ENCODE peak calls at places on chromosomes 5 and 9, in nine cellular contexts. M is ascending aorta, P is cardiac muscle cell, I is OCI-LY7, Z is A673, G is ovary, N is PC-3, W is mammary epithelial cell, C is neural progenitor cell. R is an unnamed sample.

GRCh38 chr9:124574944-124575343 is 67.7 kb upstream of the NR5A1 start:
- DNase-seq in M (no peak), P (no peak), I (no peak), Z (peak; percentile 28), G (no peak), N (peak; percentile 80), W (peak; percentile 93), C (no peak), R (no peak)

GRCh38 chr9:90044710-90045151 is 439.9 kb downstream of the GADD45G start:
- DNase-seq in M (no peak), P (no peak), I (no peak), Z (peak; percentile 44), G (no peak), N (peak; percentile 79), W (peak; percentile 21), C (no peak), R (no peak)

GRCh38 chr9:137314561-137315560 is 12.8 kb upstream of the NRARP start:
- DNase-seq in M (no peak), P (no peak), I (no peak), Z (no peak), G (peak; percentile 16), N (no peak), W (no peak), C (peak; percentile 50), R (peak; percentile 48)

GRCh38 chr5:673837-674629 is 19.1 kb downstream of the TPPP start:
- DNase-seq in M (no peak), P (no peak), I (no peak), Z (no peak), G (no peak), N (no peak), W (peak; percentile 10), C (no peak), R (no peak)

GRCh38 chr9:110894731-110895130 is 143.5 kb downstream of the LPAR1 start:
- DNase-seq in M (no peak), P (no peak), I (no peak), Z (no peak), G (peak; percentile 31), N (no peak), W (no peak), C (no peak), R (no peak)

GRCh38 chr5:136012041-136012804 is 16.6 kb upstream of the TGFBI start:
- DNase-seq in M (no peak), P (no peak), I (no peak), Z (peak; percentile 69), G (no peak), N (peak; percentile 53), W (no peak), C (no peak), R (no peak)

GRCh38 chr5:10902145-10902544 is 141.1 kb upstream of the DAP start:
- DNase-seq in M (no peak), P (no peak), I (no peak), Z (no peak), G (no peak), N (peak; percentile 73), W (no peak), C (no peak), R (no peak)

GRCh38 chr9:33106827-33107621 is 30.6 kb upstream of the SMU1 start:
- DNase-seq in M (no peak), P (no peak), I (no peak), Z (no peak), G (no peak), N (peak; percentile 53), W (peak; percentile 71), C (no peak), R (no peak)

GRCh38 chr9:92721548-92721947 is 43.1 kb downstream of the BICD2 start:
- DNase-seq in M (no peak), P (no peak), I (no peak), Z (no peak), G (no peak), N (no peak), W (no peak), C (no peak), R (no peak)

GRCh38 chr9:128416432-128417019 is 4.1 kb upstream of the CERCAM start:
- DNase-seq in M (no peak), P (no peak), I (peak; percentile 44), Z (peak; percentile 54), G (no peak), N (no peak), W (no peak), C (no peak), R (no peak)

DNA sequence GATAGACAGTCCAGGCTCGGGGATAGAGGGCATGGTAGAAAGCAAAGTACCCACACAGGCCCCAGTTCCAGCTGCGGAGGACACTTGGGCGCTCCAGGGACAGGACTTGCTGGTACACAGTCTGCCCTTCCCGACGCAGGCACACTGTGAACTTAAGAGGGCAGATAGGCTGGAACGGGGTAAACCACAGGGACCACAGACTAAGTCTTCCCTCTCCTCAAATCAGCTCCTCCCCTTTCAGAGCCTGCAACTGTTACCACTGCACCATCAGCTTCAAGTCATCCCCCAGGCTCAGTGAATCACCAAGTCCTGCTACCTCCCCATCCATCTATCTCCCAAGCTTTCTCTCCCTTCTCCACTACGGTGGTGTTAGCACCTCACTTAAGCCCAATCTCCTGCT is 7.3 kb downstream of the GBA2 start:
- DNase-seq in M (no peak), P (no peak), I (no peak), Z (no peak), G (no peak), N (no peak), W (no peak), C (no peak), R (no peak)
- H3K36me3 ChIP-seq in M (peaks cover 71% of the 10 kb centered on the region), P (peaks cover 74% of the 10 kb centered on the region), I (peaks cover 82% of the 10 kb centered on the region), Z (peaks cover 68% of the 10 kb centered on the region), G (no peaks in the 10 kb centered on the region), N (peaks cover 55% of the 10 kb centered on the region), W (peaks cover 52% of the 10 kb centered on the region), C (no peaks in the 10 kb centered on the region), R (peaks cover 25% of the 10 kb centered on the region)

DNA sequence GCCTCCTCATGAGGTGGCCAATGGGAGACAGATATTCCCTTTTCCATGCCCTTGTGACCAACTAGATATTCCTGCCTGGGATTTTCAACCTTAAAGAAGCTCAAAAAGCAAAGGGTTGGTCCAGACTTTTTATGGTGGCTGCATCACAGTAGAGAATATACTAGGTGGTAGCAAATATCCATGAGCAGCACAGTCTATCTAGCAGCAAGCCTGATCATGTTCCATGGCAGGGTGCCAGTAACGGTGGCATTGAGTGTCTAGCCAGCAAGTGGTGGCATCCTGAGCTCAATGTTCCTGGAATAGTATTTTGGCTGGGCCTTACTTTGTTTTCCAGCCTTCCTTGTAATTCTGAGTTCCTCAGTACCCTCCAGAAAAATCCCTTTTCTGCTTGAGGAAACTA is 25.8 kb downstream of the CDC25C start:
- DNase-seq in M (no peak), P (no peak), I (no peak), Z (peak; percentile 30), G (no peak), N (no peak), W (peak; percentile 57), C (no peak), R (no peak)
- TF ChIP-seq CTCF in M (no peak), P (no peak), I (no peak), Z (no peak), G (no peak), N (no peak), W (no peak), C (no peak), R (no peak)

GRCh38 chr9:35516481-35516880 is 26.6 kb downstream of the RUSC2 start:
- DNase-seq in M (no peak), P (no peak), I (no peak), Z (no peak), G (no peak), N (peak; percentile 81), W (peak; percentile 42), C (peak; percentile 18), R (no peak)

GRCh38 chr9:35518212-35518917 is 28.5 kb downstream of the RUSC2 start:
- DNase-seq in M (no peak), P (peak; percentile 65), I (no peak), Z (no peak), G (no peak), N (peak; percentile 95), W (peak; percentile 86), C (peak; percentile 83), R (no peak)

GRCh38 chr9:35517136-35517535 is 27.2 kb downstream of the RUSC2 start:
- DNase-seq in M (no peak), P (no peak), I (no peak), Z (no peak), G (no peak), N (no peak), W (peak; percentile 50), C (peak; percentile 20), R (no peak)

GRCh38 chr9:35518981-35519679 is 29.2 kb downstream of the RUSC2 start:
- DNase-seq in M (no peak), P (no peak), I (no peak), Z (no peak), G (no peak), N (peak; percentile 70), W (peak; percentile 28), C (no peak), R (no peak)

GRCh38 chr9:35517552-35518211 is 27.8 kb downstream of the RUSC2 start:
- DNase-seq in M (no peak), P (no peak), I (no peak), Z (no peak), G (no peak), N (no peak), W (no peak), C (no peak), R (no peak)
- H3K4me1 ChIP-seq in M (peaks cover 30% of the 10 kb centered on the region), P (peaks cover 56% of the 10 kb centered on the region), I (no peaks in the 10 kb centered on the region), Z (peaks cover 14% of the 10 kb centered on the region), G (peaks cover 17% of the 10 kb centered on the region), N (peaks cover 66% of the 10 kb centered on the region), W (peaks cover 74% of the 10 kb centered on the region), C (peaks cover 35% of the 10 kb centered on the region), R (no peaks in the 10 kb centered on the region)

GRCh38 chr5:72224946-72225427 is 95.1 kb downstream of the MRPS27 start:
- DNase-seq in M (no peak), P (no peak), I (no peak), Z (no peak), G (no peak), N (no peak), W (no peak), C (no peak), R (no peak)
- H3K36me3 ChIP-seq in M (peaks cover 17% of the 10 kb centered on the region), P (peaks cover 6% of the 10 kb centered on the region), I (peaks cover 99% of the 10 kb centered on the region), Z (peaks cover 51% of the 10 kb centered on the region), G (no peaks in the 10 kb centered on the region), N (peaks cover 19% of the 10 kb centered on the region), W (peaks cover 28% of the 10 kb centered on the region), C (peaks cover 8% of the 10 kb centered on the region), R (no peaks in the 10 kb centered on the region)

GRCh38 chr9:114592356-114592755 is 4.8 kb downstream of the ATP6V1G1 start:
- DNase-seq in M (no peak), P (no peak), I (peak; percentile 70), Z (no peak), G (peak; percentile 23), N (peak; percentile 2), W (peak; percentile 90), C (no peak), R (no peak)
- TF ChIP-seq CTCF in M (no peak), P (peak; percentile 25), I (peak; percentile 72), Z (no peak), G (no peak), N (peak; percentile 35), W (peak; percentile 45), C (no peak), R (no peak)

GRCh38 chr5:14405706-14406553 is 175.7 kb upstream of the OTULINL start:
- DNase-seq in M (no peak), P (no peak), I (no peak), Z (no peak), G (no peak), N (peak; percentile 84), W (no peak), C (no peak), R (no peak)
- H3K4me1 ChIP-seq in M (no peaks in the 10 kb centered on the region), P (no peaks in the 10 kb centered on the region), I (no peaks in the 10 kb centered on the region), Z (no peaks in the 10 kb centered on the region), G (peaks cover 18% of the 10 kb centered on the region), N (peaks cover 37% of the 10 kb centered on the region), W (peaks cover 23% of the 10 kb centered on the region), C (no peaks in the 10 kb centered on the region), R (no peaks in the 10 kb centered on the region)

GRCh38 chr9:132739705-132740310 is 69.5 kb downstream of the GTF3C4 start:
- DNase-seq in M (no peak), P (no peak), I (no peak), Z (no peak), G (no peak), N (no peak), W (no peak), C (no peak), R (peak; percentile 70)
- H3K36me3 ChIP-seq in M (no peaks in the 10 kb centered on the region), P (no peaks in the 10 kb centered on the region), I (no peaks in the 10 kb centered on the region), Z (no peaks in the 10 kb centered on the region), G (no peaks in the 10 kb centered on the region), N (no peaks in the 10 kb centered on the region), W (no peaks in the 10 kb centered on the region), C (no peaks in the 10 kb centered on the region), R (no peaks in the 10 kb centered on the region)

R was measured in mucosa of descending colon.